ENCODE peak calls at places on chromosomes 6 and 20, in nine cellular contexts. M is Panc1, Q is psoas muscle, Y is GM23248, T is tibial artery, G is neuronal stem cell, H is heart right ventricle, E is HFF-Myc, K is IMR-90. N is an unnamed sample.

GRCh38 chr6:24951831-24952299 is 16.1 kb upstream of the RIPOR2 start:
- DNase-seq in M (no peak), Q (no peak), Y (no peak), T (peak), G (no peak), H (no peak), E (no peak), K (no peak), N (no peak)

GRCh38 chr20:45432294-45432693 is 16.4 kb downstream of the PIGT start:
- DNase-seq in M (no peak), Q (no peak), Y (no peak), T (no peak), G (no peak), H (no peak), E (no peak), K (no peak), N (no peak)

GRCh38 chr6:106110167-106110826 is 24.2 kb downstream of the PRDM1 start:
- DNase-seq in M (no peak), Q (no peak), Y (no peak), T (no peak), G (no peak), H (no peak), E (no peak), K (no peak), N (no peak)

GRCh38 chr6:30194797-30195690 is 18.2 kb downstream of the TRIM26 start:
- DNase-seq in M (no peak), Q (no peak), Y (no peak), T (no peak), G (no peak), H (no peak), E (peak), K (no peak), N (no peak)

GRCh38 chr6:79762370-79762769 is 131.2 kb downstream of the SH3BGRL2 start:
- DNase-seq in M (no peak), Q (no peak), Y (peak), T (no peak), G (no peak), H (no peak), E (no peak), K (no peak), N (no peak)

GRCh38 chr6:153872946-153873345 is 166.1 kb upstream of the OPRM1 start:
- DNase-seq in M (no peak), Q (no peak), Y (no peak), T (no peak), G (no peak), H (no peak), E (no peak), K (no peak), N (peak)

GRCh38 chr6:156885562-156885961 is 108.4 kb downstream of the ARID1B start:
- DNase-seq in M (no peak), Q (no peak), Y (no peak), T (no peak), G (no peak), H (no peak), E (no peak), K (no peak), N (no peak)

GRCh38 chr6:117072134-117072533 is 193.2 kb upstream of the VGLL2 start:
- DNase-seq in M (no peak), Q (peak), Y (no peak), T (no peak), G (no peak), H (peak), E (no peak), K (no peak), N (no peak)

GRCh38 chr20:41540459-41540858 is 77.7 kb downstream of the CHD6 start:
- DNase-seq in M (no peak), Q (no peak), Y (no peak), T (no peak), G (no peak), H (no peak), E (no peak), K (no peak), N (no peak)

GRCh38 chr20:25319241-25320034 is 71.2 kb downstream of the ABHD12 start:
- DNase-seq in M (no peak), Q (no peak), Y (no peak), T (no peak), G (no peak), H (no peak), E (no peak), K (no peak), N (no peak)

GRCh38 chr6:135876048-135876447 is 24.5 kb downstream of the PDE7B start:
- DNase-seq in M (no peak), Q (no peak), Y (no peak), T (no peak), G (no peak), H (no peak), E (no peak), K (no peak), N (no peak)

GRCh38 chr6:146923434-146923833 is 280.8 kb upstream of the STXBP5 start:
- DNase-seq in M (no peak), Q (no peak), Y (no peak), T (no peak), G (no peak), H (no peak), E (no peak), K (no peak), N (no peak)

DNA sequence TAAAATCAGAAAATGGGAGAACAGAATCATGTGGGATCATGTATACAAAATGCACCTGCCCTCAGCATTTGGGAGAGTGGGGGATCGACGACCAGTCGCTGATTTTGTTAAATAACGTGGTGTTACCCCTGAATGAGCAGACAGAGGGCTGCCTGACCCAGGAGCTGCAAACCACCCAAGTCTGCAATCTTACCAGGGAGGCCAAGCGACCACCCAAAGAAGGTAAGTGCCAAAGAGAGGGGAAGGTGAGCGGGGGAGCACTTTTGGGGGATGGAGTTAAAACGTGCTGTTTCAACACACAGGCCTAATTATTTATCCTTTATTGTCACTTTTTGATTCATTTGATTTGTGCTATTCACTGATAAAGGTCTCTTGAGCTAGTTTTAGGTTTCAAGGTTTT is 4.1 kb downstream of the ADGRB3 start:
- DNase-seq in M (no peak), Q (no peak), Y (no peak), T (no peak), G (no peak), H (no peak), E (no peak), K (no peak), N (no peak)
- H3K4me3 ChIP-seq in M (no peak), Q (no peak), Y (no peak), T (no peak), G (no peak), H (no peak), E (no peak), K (no peak), N (peak)

DNA sequence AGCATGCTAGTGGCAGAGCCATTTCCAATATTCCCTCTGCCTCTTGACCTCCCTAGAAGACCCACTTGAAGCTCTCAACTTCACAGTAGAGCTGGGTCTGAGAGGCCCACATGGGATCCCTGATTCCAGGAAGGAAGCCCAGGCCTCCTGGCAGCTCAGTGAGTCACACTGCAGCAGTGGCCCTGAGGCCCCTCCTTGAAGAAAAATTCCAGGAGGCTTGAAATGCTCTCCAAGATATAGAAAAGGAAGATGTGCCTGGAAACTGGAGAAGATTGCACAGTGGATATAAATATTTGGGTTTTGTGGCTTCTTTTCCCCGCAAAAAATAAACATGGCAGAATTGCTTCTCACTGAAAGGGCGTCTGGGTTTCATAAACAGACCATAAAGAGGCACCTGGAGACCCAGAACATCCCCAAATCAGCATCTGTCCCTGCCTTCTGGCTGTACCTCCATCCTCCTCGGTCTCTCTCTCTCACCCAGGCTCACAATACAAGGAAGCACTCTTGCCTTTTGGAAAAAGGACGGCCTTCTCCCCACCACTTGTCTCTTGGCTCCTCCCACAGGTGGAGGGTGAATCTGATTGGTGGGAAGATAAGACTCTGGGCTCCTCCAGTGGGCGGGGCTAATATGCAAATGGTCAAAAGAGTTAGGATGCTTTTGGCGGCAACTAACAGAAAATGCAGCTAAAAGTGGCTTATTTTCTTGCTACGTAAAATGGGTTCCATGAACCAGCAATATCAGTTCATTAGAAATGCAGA is 200.0 kb upstream of the SULF2 start:
- DNase-seq in M (no peak), Q (no peak), Y (peak), T (no peak), G (no peak), H (no peak), E (peak), K (peak), N (no peak)
- H3K4me3 ChIP-seq in M (no peak), Q (no peak), Y (no peak), T (no peak), G (no peak), H (no peak), E (no peak), K (no peak), N (no peak)

DNA sequence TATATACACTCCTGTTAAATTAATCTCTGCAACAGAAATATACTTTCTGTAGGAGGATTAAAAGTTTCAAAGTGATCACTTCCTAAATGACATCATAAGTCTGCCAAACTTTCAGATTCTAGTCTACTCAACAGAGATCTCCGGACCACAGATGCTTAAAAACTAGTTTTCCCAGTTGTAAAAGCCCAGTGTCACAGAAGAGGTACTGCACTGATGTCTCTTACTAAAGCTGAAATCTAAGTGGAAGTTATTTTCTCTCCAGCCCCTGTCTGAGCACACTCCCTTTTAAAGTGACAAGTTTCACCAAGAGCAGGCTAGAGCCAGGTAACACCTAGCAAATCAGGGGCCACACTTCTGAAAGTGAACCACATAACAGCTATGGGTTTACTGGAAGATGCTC is 71.6 kb upstream of the DST start:
- DNase-seq in M (no peak), Q (no peak), Y (peak), T (no peak), G (no peak), H (no peak), E (no peak), K (no peak), N (no peak)
- H3K4me3 ChIP-seq in M (peak), Q (no peak), Y (peak), T (no peak), G (no peak), H (no peak), E (no peak), K (no peak), N (no peak)

DNA sequence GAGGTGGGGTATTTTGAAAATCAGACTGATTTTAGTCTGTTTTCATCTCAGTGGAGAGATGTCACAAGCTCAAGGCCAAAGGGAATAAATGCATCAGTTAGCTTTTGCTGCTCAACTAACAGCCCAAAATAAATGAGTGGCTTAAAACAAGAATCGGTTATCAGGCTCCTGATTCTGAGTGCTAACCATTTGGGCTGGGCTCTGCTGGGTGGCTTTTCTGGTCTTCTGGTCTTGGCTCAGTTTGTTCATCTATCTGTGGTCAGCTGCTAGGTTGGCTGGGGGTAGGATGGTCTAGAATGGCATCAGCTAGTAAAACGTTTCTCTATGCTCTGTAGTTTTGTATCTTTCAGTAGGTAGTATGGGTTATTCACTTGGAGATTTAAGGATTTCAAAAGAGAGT is 357.5 kb upstream of the JAG1 start:
- DNase-seq in M (no peak), Q (no peak), Y (no peak), T (no peak), G (no peak), H (no peak), E (no peak), K (no peak), N (no peak)
- H3K4me3 ChIP-seq in M (no peak), Q (no peak), Y (no peak), T (no peak), G (no peak), H (no peak), E (no peak), K (no peak), N (no peak)

DNA sequence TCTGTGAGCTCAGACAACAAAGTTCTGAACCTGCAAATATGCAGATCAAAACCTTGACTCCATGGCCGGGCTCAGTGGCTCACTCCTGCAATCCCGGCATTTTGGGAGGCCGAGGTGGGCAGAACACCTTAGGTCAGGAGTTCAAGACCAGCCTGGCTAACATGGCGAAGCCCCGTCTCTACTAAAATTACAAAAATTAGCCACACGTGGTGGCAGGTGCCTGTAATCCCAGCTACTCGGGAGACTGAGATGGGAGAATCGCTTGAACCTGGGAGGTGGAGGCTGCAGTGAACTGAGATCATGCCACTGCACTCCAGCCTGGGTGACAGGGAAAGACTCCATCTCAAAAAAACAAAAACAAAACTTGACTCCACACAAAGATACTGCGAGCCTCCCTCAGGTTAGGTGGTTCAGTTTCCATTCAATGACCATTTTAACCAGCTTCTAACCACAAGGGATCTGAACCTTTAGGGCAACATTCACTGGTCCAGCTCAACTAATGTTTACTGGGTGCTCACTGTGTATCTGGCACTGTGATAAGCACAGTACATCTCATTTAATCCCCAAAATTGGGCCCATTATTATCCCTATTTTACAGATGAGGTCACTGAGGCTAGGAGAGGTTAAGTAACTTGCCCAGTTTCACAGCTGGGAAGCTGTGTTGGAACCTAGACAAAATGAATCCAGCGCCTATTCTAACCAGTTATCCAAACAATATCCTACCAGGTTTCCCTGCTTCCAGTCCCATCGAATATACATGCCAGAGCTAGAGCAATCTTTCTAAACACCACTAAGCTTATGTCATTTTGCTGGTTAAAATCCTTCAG is 1.8 kb downstream of the SNRPB start:
- DNase-seq in M (no peak), Q (no peak), Y (peak), T (no peak), G (no peak), H (no peak), E (no peak), K (peak), N (no peak)
- H3K4me3 ChIP-seq in M (peak), Q (peak), Y (peak), T (peak), G (peak), H (no peak), E (peak), K (peak), N (peak)

GRCh38 chr6:44386364-44386928 is 1.1 kb upstream of the CDC5L start:
- DNase-seq in M (no peak), Q (peak), Y (no peak), T (peak), G (no peak), H (no peak), E (no peak), K (no peak), N (no peak)
- H3K4me3 ChIP-seq in M (peak), Q (peak), Y (peak), T (peak), G (peak), H (no peak), E (peak), K (peak), N (peak)

DNA sequence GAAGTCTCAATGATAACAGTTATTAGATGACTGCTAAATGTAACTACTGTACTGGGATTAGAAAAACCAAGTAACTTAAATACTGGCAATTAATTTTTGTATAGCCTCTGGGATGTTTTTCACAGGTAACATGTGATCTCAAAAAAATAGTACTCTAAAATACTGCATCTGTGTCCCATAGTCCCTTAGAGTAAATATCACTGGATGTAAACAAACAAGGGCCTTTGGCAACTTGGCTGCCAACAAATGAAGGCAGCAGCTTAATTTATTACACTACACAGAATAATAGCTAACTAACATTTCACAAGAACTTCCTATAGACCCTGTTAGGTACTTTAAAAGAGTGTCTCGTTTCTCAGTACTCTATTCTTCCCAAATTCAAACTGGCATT is 14.0 kb downstream of the ARHGAP18 start:
- DNase-seq in M (no peak), Q (no peak), Y (no peak), T (no peak), G (no peak), H (no peak), E (no peak), K (no peak), N (no peak)
- H3K4me3 ChIP-seq in M (no peak), Q (no peak), Y (no peak), T (no peak), G (no peak), H (no peak), E (no peak), K (no peak), N (peak)

GRCh38 chr6:85049282-85049681 is 284.9 kb upstream of the TBX18 start:
- DNase-seq in M (no peak), Q (no peak), Y (no peak), T (no peak), G (no peak), H (no peak), E (no peak), K (no peak), N (no peak)
- H3K4me3 ChIP-seq in M (no peak), Q (no peak), Y (no peak), T (no peak), G (no peak), H (no peak), E (no peak), K (no peak), N (no peak)

GRCh38 chr6:34534656-34535055 is 21.5 kb downstream of the SPDEF start:
- DNase-seq in M (no peak), Q (no peak), Y (no peak), T (no peak), G (no peak), H (no peak), E (no peak), K (no peak), N (no peak)

GRCh38 chr6:34531580-34532201 is 24.4 kb downstream of the SPDEF start:
- DNase-seq in M (no peak), Q (peak), Y (no peak), T (peak), G (no peak), H (peak), E (no peak), K (peak), N (no peak)

GRCh38 chr6:34530753-34531365 is 25.3 kb downstream of the SPDEF start:
- DNase-seq in M (no peak), Q (no peak), Y (no peak), T (no peak), G (no peak), H (no peak), E (no peak), K (no peak), N (no peak)

GRCh38 chr6:34534146-34534545 is 22.0 kb downstream of the SPDEF start:
- DNase-seq in M (no peak), Q (no peak), Y (no peak), T (no peak), G (no peak), H (no peak), E (no peak), K (no peak), N (no peak)

GRCh38 chr6:34532230-34532629 is 23.9 kb downstream of the SPDEF start:
- DNase-seq in M (no peak), Q (no peak), Y (no peak), T (no peak), G (no peak), H (no peak), E (no peak), K (no peak), N (no peak)
- H3K4me3 ChIP-seq in M (no peak), Q (peak), Y (no peak), T (peak), G (no peak), H (no peak), E (no peak), K (peak), N (no peak)